ENCODE peak calls at places on chromosomes 13 and 19, in eight cellular contexts. One of them, this sample, is unnamed.

GRCh38 chr13:58151452-58151851 is 519.9 kb downstream of the PCDH17 start:
- DNase-seq in fibroblast of the aortic adventitia: no peak
- DNase-seq in AG09319: no peak
- DNase-seq in GM13977: no peak
- DNase-seq in stomach: no peak
- DNase-seq in fibroblast of mammary gland: no peak
- DNase-seq in cardiac muscle cell: no peak
- DNase-seq in nephron progenitor cell: no peak
- DNase-seq in this sample: no peak

GRCh38 chr13:109971006-109971744 is 184.8 kb upstream of the IRS2 start:
- DNase-seq in fibroblast of the aortic adventitia: no peak
- DNase-seq in AG09319: no peak
- DNase-seq in GM13977: no peak
- DNase-seq in stomach: no peak
- DNase-seq in fibroblast of mammary gland: no peak
- DNase-seq in cardiac muscle cell: no peak
- DNase-seq in nephron progenitor cell: no peak
- DNase-seq in this sample: no peak

GRCh38 chr19:55440411-55441105 is 2.5 kb downstream of the SHISA7 start:
- DNase-seq in fibroblast of the aortic adventitia: no peak
- DNase-seq in AG09319: no peak
- DNase-seq in GM13977: peak
- DNase-seq in stomach: no peak
- DNase-seq in fibroblast of mammary gland: no peak
- DNase-seq in cardiac muscle cell: no peak
- DNase-seq in nephron progenitor cell: peak
- DNase-seq in this sample: no peak

GRCh38 chr13:19984430-19985218 is 26.1 kb downstream of the ZMYM2 start:
- DNase-seq in fibroblast of the aortic adventitia: peak
- DNase-seq in AG09319: peak
- DNase-seq in GM13977: peak
- DNase-seq in stomach: no peak
- DNase-seq in fibroblast of mammary gland: peak
- DNase-seq in cardiac muscle cell: peak
- DNase-seq in nephron progenitor cell: no peak
- DNase-seq in this sample: no peak

GRCh38 chr19:27746691-27747380 is 1466.1 kb downstream of the UQCRFS1 start:
- DNase-seq in fibroblast of the aortic adventitia: peak
- DNase-seq in AG09319: no peak
- DNase-seq in GM13977: no peak
- DNase-seq in stomach: peak
- DNase-seq in fibroblast of mammary gland: peak
- DNase-seq in cardiac muscle cell: peak
- DNase-seq in nephron progenitor cell: peak
- DNase-seq in this sample: no peak

GRCh38 chr13:97434417-97435296 is 688 bp downstream of the RAP2A start:
- DNase-seq in fibroblast of the aortic adventitia: peak
- DNase-seq in AG09319: no peak
- DNase-seq in GM13977: no peak
- DNase-seq in stomach: peak
- DNase-seq in fibroblast of mammary gland: peak
- DNase-seq in cardiac muscle cell: peak
- DNase-seq in nephron progenitor cell: peak
- DNase-seq in this sample: peak

GRCh38 chr13:113837554-113838355 is 26.1 kb downstream of the GAS6 start:
- DNase-seq in fibroblast of the aortic adventitia: peak
- DNase-seq in AG09319: peak
- DNase-seq in GM13977: peak
- DNase-seq in stomach: peak
- DNase-seq in fibroblast of mammary gland: peak
- DNase-seq in cardiac muscle cell: peak
- DNase-seq in nephron progenitor cell: no peak
- DNase-seq in this sample: no peak

GRCh38 chr19:1087813-1088418 is 7.3 kb downstream of the POLR2E start:
- DNase-seq in fibroblast of the aortic adventitia: no peak
- DNase-seq in AG09319: no peak
- DNase-seq in GM13977: no peak
- DNase-seq in stomach: no peak
- DNase-seq in fibroblast of mammary gland: no peak
- DNase-seq in cardiac muscle cell: no peak
- DNase-seq in nephron progenitor cell: no peak
- DNase-seq in this sample: no peak

GRCh38 chr13:70964124-70964523 is 855.9 kb upstream of the KLHL1 start:
- DNase-seq in fibroblast of the aortic adventitia: no peak
- DNase-seq in AG09319: no peak
- DNase-seq in GM13977: no peak
- DNase-seq in stomach: no peak
- DNase-seq in fibroblast of mammary gland: no peak
- DNase-seq in cardiac muscle cell: no peak
- DNase-seq in nephron progenitor cell: no peak
- DNase-seq in this sample: no peak

GRCh38 chr13:48961379-48961778 is 14.3 kb upstream of the FNDC3A start:
- DNase-seq in fibroblast of the aortic adventitia: no peak
- DNase-seq in AG09319: no peak
- DNase-seq in GM13977: no peak
- DNase-seq in stomach: no peak
- DNase-seq in fibroblast of mammary gland: no peak
- DNase-seq in cardiac muscle cell: no peak
- DNase-seq in nephron progenitor cell: no peak
- DNase-seq in this sample: no peak

GRCh38 chr13:32255744-32256120 is 59.4 kb downstream of the ZAR1L start:
- DNase-seq in fibroblast of the aortic adventitia: no peak
- DNase-seq in AG09319: no peak
- DNase-seq in GM13977: no peak
- DNase-seq in stomach: no peak
- DNase-seq in fibroblast of mammary gland: no peak
- DNase-seq in cardiac muscle cell: no peak
- DNase-seq in nephron progenitor cell: no peak
- DNase-seq in this sample: no peak

GRCh38 chr13:75685239-75685697 is 49.1 kb downstream of the LMO7 start:
- DNase-seq in fibroblast of the aortic adventitia: peak
- DNase-seq in AG09319: no peak
- DNase-seq in GM13977: no peak
- DNase-seq in stomach: no peak
- DNase-seq in fibroblast of mammary gland: peak
- DNase-seq in cardiac muscle cell: no peak
- DNase-seq in nephron progenitor cell: no peak
- DNase-seq in this sample: no peak

GRCh38 chr13:39364797-39365468 is 238.1 kb downstream of the LHFPL6 start:
- DNase-seq in fibroblast of the aortic adventitia: peak
- DNase-seq in AG09319: no peak
- DNase-seq in GM13977: no peak
- DNase-seq in stomach: no peak
- DNase-seq in fibroblast of mammary gland: peak
- DNase-seq in cardiac muscle cell: peak
- DNase-seq in nephron progenitor cell: peak
- DNase-seq in this sample: no peak

GRCh38 chr13:98478134-98479129 is 98.5 kb downstream of the STK24 start:
- DNase-seq in fibroblast of the aortic adventitia: no peak
- DNase-seq in AG09319: no peak
- DNase-seq in GM13977: no peak
- DNase-seq in stomach: no peak
- DNase-seq in fibroblast of mammary gland: peak
- DNase-seq in cardiac muscle cell: peak
- DNase-seq in nephron progenitor cell: peak
- DNase-seq in this sample: no peak

DNA sequence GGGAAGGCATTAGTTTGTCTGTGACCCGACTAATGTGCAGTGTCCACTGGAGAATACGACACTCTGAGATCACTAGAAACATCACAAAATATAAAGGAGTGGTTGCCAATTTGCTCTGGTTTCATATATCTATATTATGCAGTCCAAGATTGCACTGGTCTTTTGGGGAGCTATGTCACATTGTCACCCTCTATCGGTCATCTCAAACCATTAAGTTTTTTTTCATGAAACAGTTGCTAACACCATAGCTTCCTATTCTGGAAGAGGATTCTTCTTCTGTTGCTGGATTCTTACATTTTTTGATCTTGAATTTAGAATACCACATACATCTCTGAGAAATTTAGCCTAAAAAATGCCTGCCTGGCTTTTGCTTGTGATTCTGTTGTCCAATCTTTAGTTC is 168.6 kb downstream of the LACC1 start:
- DNase-seq in fibroblast of the aortic adventitia: peak
- DNase-seq in AG09319: no peak
- DNase-seq in GM13977: no peak
- DNase-seq in stomach: no peak
- DNase-seq in fibroblast of mammary gland: no peak
- DNase-seq in cardiac muscle cell: no peak
- DNase-seq in nephron progenitor cell: no peak
- DNase-seq in this sample: no peak
- TF ChIP-seq CTCF in fibroblast of the aortic adventitia: peak
- TF ChIP-seq CTCF in AG09319: no peak
- TF ChIP-seq CTCF in GM13977: no peak
- TF ChIP-seq CTCF in stomach: no peak
- TF ChIP-seq CTCF in fibroblast of mammary gland: peak
- TF ChIP-seq CTCF in cardiac muscle cell: peak
- TF ChIP-seq CTCF in nephron progenitor cell: no peak
- TF ChIP-seq CTCF in this sample: peak

GRCh38 chr19:42023121-42023942 is 29.3 kb upstream of the ATP1A3 start:
- DNase-seq in fibroblast of the aortic adventitia: no peak
- DNase-seq in AG09319: no peak
- DNase-seq in GM13977: peak
- DNase-seq in stomach: no peak
- DNase-seq in fibroblast of mammary gland: peak
- DNase-seq in cardiac muscle cell: peak
- DNase-seq in nephron progenitor cell: peak
- DNase-seq in this sample: no peak
- TF ChIP-seq CTCF in fibroblast of the aortic adventitia: no peak
- TF ChIP-seq CTCF in AG09319: peak
- TF ChIP-seq CTCF in GM13977: peak
- TF ChIP-seq CTCF in stomach: no peak
- TF ChIP-seq CTCF in fibroblast of mammary gland: peak
- TF ChIP-seq CTCF in cardiac muscle cell: peak
- TF ChIP-seq CTCF in nephron progenitor cell: peak
- TF ChIP-seq CTCF in this sample: peak

DNA sequence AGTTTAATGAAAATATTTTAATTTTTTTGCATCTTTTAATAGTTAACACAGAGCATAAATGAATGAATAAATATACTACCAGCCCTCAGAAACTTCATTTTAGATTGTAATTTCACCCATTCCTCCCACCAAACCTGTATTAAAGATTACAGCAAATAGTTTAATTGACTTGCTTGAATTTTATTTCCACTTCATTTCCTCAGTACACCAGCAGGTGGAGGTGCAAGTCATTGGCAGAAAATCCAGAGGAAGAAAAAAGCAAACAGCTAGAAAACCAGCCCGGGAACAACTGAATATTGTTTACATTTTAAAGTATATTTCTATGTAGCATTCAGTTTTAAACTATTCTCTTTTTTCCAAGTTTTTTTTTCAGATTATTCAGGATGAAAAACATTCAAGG is 177.8 kb downstream of the OLFM4 start:
- DNase-seq in fibroblast of the aortic adventitia: no peak
- DNase-seq in AG09319: no peak
- DNase-seq in GM13977: no peak
- DNase-seq in stomach: no peak
- DNase-seq in fibroblast of mammary gland: peak
- DNase-seq in cardiac muscle cell: peak
- DNase-seq in nephron progenitor cell: no peak
- DNase-seq in this sample: no peak
- TF ChIP-seq CTCF in fibroblast of the aortic adventitia: no peak
- TF ChIP-seq CTCF in AG09319: peak
- TF ChIP-seq CTCF in GM13977: peak
- TF ChIP-seq CTCF in stomach: no peak
- TF ChIP-seq CTCF in fibroblast of mammary gland: peak
- TF ChIP-seq CTCF in cardiac muscle cell: peak
- TF ChIP-seq CTCF in nephron progenitor cell: peak
- TF ChIP-seq CTCF in this sample: peak

GRCh38 chr13:101455863-101456262 is 3.4 kb downstream of the ITGBL1 start:
- DNase-seq in fibroblast of the aortic adventitia: peak
- DNase-seq in AG09319: peak
- DNase-seq in GM13977: no peak
- DNase-seq in stomach: no peak
- DNase-seq in fibroblast of mammary gland: peak
- DNase-seq in cardiac muscle cell: no peak
- DNase-seq in nephron progenitor cell: no peak
- DNase-seq in this sample: no peak

GRCh38 chr13:101452519-101453485 is at the start of gene ITGBL1:
- DNase-seq in fibroblast of the aortic adventitia: peak
- DNase-seq in AG09319: no peak
- DNase-seq in GM13977: peak
- DNase-seq in stomach: no peak
- DNase-seq in fibroblast of mammary gland: peak
- DNase-seq in cardiac muscle cell: no peak
- DNase-seq in nephron progenitor cell: no peak
- DNase-seq in this sample: peak

GRCh38 chr13:101451641-101452040 is 834 bp upstream of the ITGBL1 start:
- DNase-seq in fibroblast of the aortic adventitia: no peak
- DNase-seq in AG09319: no peak
- DNase-seq in GM13977: no peak
- DNase-seq in stomach: no peak
- DNase-seq in fibroblast of mammary gland: peak
- DNase-seq in cardiac muscle cell: no peak
- DNase-seq in nephron progenitor cell: no peak
- DNase-seq in this sample: no peak

GRCh38 chr13:101454767-101455166 is 2.3 kb downstream of the ITGBL1 start:
- DNase-seq in fibroblast of the aortic adventitia: peak
- DNase-seq in AG09319: no peak
- DNase-seq in GM13977: no peak
- DNase-seq in stomach: no peak
- DNase-seq in fibroblast of mammary gland: no peak
- DNase-seq in cardiac muscle cell: no peak
- DNase-seq in nephron progenitor cell: no peak
- DNase-seq in this sample: no peak

GRCh38 chr13:101453784-101454201 is 1.3 kb downstream of the ITGBL1 start:
- DNase-seq in fibroblast of the aortic adventitia: no peak
- DNase-seq in AG09319: no peak
- DNase-seq in GM13977: peak
- DNase-seq in stomach: peak
- DNase-seq in fibroblast of mammary gland: no peak
- DNase-seq in cardiac muscle cell: no peak
- DNase-seq in nephron progenitor cell: no peak
- DNase-seq in this sample: no peak
- TF ChIP-seq CTCF in fibroblast of the aortic adventitia: peak
- TF ChIP-seq CTCF in AG09319: peak
- TF ChIP-seq CTCF in GM13977: peak
- TF ChIP-seq CTCF in stomach: no peak
- TF ChIP-seq CTCF in fibroblast of mammary gland: no peak
- TF ChIP-seq CTCF in cardiac muscle cell: peak
- TF ChIP-seq CTCF in nephron progenitor cell: no peak
- TF ChIP-seq CTCF in this sample: no peak

DNA sequence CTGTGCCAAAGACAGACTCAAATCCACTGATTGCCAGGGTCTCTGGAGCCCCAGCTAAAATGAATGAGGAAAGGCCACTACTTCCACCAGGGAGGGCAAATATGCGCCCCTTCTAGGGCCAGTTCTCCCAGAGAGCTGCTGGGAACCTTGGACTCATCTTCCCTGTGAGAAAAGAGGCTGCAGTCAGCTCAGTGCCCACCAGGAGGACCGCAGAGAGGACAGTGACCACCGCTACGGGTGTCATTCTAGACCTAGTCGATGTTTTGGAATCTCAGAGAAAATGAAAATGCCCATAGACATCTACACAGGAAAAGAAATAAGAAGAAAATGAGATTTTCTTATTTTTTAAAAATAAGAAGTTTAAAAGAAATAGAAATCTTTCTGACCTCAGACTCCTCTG is 235.1 kb downstream of the UQCRFS1 start:
- DNase-seq in fibroblast of the aortic adventitia: no peak
- DNase-seq in AG09319: no peak
- DNase-seq in GM13977: no peak
- DNase-seq in stomach: no peak
- DNase-seq in fibroblast of mammary gland: no peak
- DNase-seq in cardiac muscle cell: no peak
- DNase-seq in nephron progenitor cell: peak
- DNase-seq in this sample: no peak
- TF ChIP-seq CTCF in fibroblast of the aortic adventitia: peak
- TF ChIP-seq CTCF in AG09319: peak
- TF ChIP-seq CTCF in GM13977: no peak
- TF ChIP-seq CTCF in stomach: no peak
- TF ChIP-seq CTCF in fibroblast of mammary gland: peak
- TF ChIP-seq CTCF in cardiac muscle cell: peak
- TF ChIP-seq CTCF in nephron progenitor cell: peak
- TF ChIP-seq CTCF in this sample: peak